ENCODE peak calls at places on chromosome 7, in five cellular contexts. D is NCI-H1092, Y is psoas muscle, C is nucleus accumbens, M is endothelial cell. W is an unnamed sample.

GRCh38 chr7:21370283-21370982 is 57.5 kb upstream of the SP4 start:
- DNase-seq in C (no peak), D (no peak), M (no peak), Y (no peak), W (no peak)

GRCh38 chr7:120942861-120943260 is 7.7 kb upstream of the ING3 start:
- DNase-seq in D (no peak), M (no peak), C (no peak), Y (no peak), W (no peak)

GRCh38 chr7:107972986-107973385 is 30.0 kb downstream of the LAMB1 start:
- DNase-seq in C (no peak), D (no peak), M (no peak), Y (no peak), W (no peak)

GRCh38 chr7:140967438-140967837 is 42.7 kb upstream of the BRAF start:
- DNase-seq in Y (no peak), C (no peak), M (no peak), D (no peak), W (no peak)

GRCh38 chr7:144821069-144821468 is 14.8 kb downstream of the TPK1 start:
- DNase-seq in Y (no peak), D (no peak), C (no peak), M (no peak), W (no peak)

GRCh38 chr7:105837765-105838241 is 38.6 kb downstream of the ATXN7L1 start:
- DNase-seq in Y (peak; percentile 62), D (peak; percentile 85), M (no peak), C (peak; percentile 62), W (no peak)

GRCh38 chr7:11428877-11429617 is 403.0 kb downstream of the THSD7A start:
- DNase-seq in D (no peak), Y (no peak), C (no peak), M (no peak), W (no peak)

GRCh38 chr7:126790763-126791162 is 462.0 kb downstream of the GRM8 start:
- DNase-seq in M (no peak), D (no peak), C (no peak), Y (no peak), W (no peak)

GRCh38 chr7:132472463-132473120 is 103.7 kb downstream of the PLXNA4 start:
- DNase-seq in M (no peak), D (no peak), C (no peak), Y (peak; percentile 64), W (no peak)

GRCh38 chr7:112161253-112162160 is 44.7 kb downstream of the DOCK4 start:
- DNase-seq in D (no peak), Y (no peak), M (no peak), C (no peak), W (no peak)

GRCh38 chr7:38410056-38410455 is 136.6 kb upstream of the TARP start:
- DNase-seq in M (no peak), C (no peak), D (peak; percentile 24), Y (no peak), W (no peak)

GRCh38 chr7:86469680-86470295 is 173.9 kb upstream of the GRM3 start:
- DNase-seq in D (peak; percentile 78), Y (peak; percentile 19), C (peak; percentile 69), M (peak; percentile 82), W (no peak)

GRCh38 chr7:47763063-47763974 is 181.4 kb upstream of the TNS3 start:
- DNase-seq in M (no peak), Y (no peak), D (peak; percentile 69), C (no peak), W (no peak)

GRCh38 chr7:30171753-30172447 is 37.1 kb downstream of the MTURN start:
- DNase-seq in C (no peak), D (no peak), M (no peak), Y (no peak), W (no peak)

GRCh38 chr7:102412548-102412947 is 16.4 kb downstream of the PRKRIP1 start:
- DNase-seq in C (peak; percentile 37), D (no peak), Y (peak; percentile 71), M (no peak), W (peak; percentile 86)

GRCh38 chr7:25854608-25855497 is 297.1 kb upstream of the NFE2L3 start:
- DNase-seq in D (peak; percentile 100), M (peak; percentile 69), C (peak; percentile 11), Y (peak; percentile 82), W (no peak)

GRCh38 chr7:47314728-47315601 is 266.9 kb downstream of the TNS3 start:
- DNase-seq in D (no peak), Y (peak; percentile 75), M (no peak), C (peak; percentile 63), W (no peak)